ENCODE peak calls at places on chromosomes 1 and 21, in seven cellular contexts. J, V, R, W, Y, I and O are unnamed samples.

GRCh38 chr1:40936878-40937484 is 42.5 kb upstream of the CTPS1 start:
- DNase-seq in W (no peak), V (no peak), Y (no peak), R (no peak), I (no peak), J (no peak), O (no peak)

GRCh38 chr1:234971586-234972297 is 156.9 kb downstream of the TOMM20 start:
- DNase-seq in R (no peak), J (peak; percentile 46), I (no peak), Y (no peak), W (no peak), V (no peak), O (no peak)

GRCh38 chr1:119079881-119080280 is 60.6 kb downstream of the WARS2 start:
- DNase-seq in I (no peak), W (no peak), J (no peak), V (no peak), Y (no peak), R (no peak), O (no peak)

GRCh38 chr1:170634819-170635410 is 29.0 kb upstream of the PRRX1 start:
- DNase-seq in J (no peak), I (no peak), R (no peak), Y (no peak), V (no peak), W (no peak), O (no peak)

GRCh38 chr21:46322351-46323226 is 1.1 kb downstream of the C21orf58 start:
- DNase-seq in I (peak; percentile 7), J (peak; percentile 57), V (no peak), W (peak; percentile 22), Y (no peak), R (no peak), O (peak; percentile 42)

GRCh38 chr1:204254031-204254661 is 40.4 kb upstream of the GOLT1A start:
- DNase-seq in R (peak; percentile 94), Y (no peak), I (no peak), V (peak; percentile 35), W (no peak), J (peak; percentile 77), O (no peak)

GRCh38 chr1:201444792-201445191 is 23.3 kb upstream of the TNNI1 start:
- DNase-seq in Y (no peak), J (no peak), R (no peak), I (no peak), V (no peak), W (no peak), O (no peak)

GRCh38 chr1:2921970-2922686 is 99.1 kb upstream of the ACTRT2 start:
- DNase-seq in J (no peak), R (no peak), V (no peak), Y (peak; percentile 10), I (peak; percentile 67), W (no peak), O (no peak)

GRCh38 chr1:154608522-154609294 is 722 bp upstream of the ADAR start:
- DNase-seq in Y (peak; percentile 22), R (peak; percentile 87), I (peak; percentile 49), J (peak; percentile 76), W (peak; percentile 38), V (peak; percentile 33), O (peak; percentile 59)

GRCh38 chr1:23577056-23577985 is 18.0 kb upstream of the ID3 start:
- DNase-seq in R (no peak), W (no peak), Y (no peak), J (peak; percentile 66), V (no peak), I (peak; percentile 72), O (no peak)

GRCh38 chr1:185821612-185822385 is 87.6 kb downstream of the HMCN1 start:
- DNase-seq in V (no peak), I (no peak), R (no peak), J (no peak), W (no peak), Y (no peak), O (no peak)

GRCh38 chr21:38139380-38140168 is 117.2 kb upstream of the KCNJ15 start:
- DNase-seq in Y (peak; percentile 66), I (no peak), V (no peak), W (no peak), J (no peak), R (no peak), O (no peak)

GRCh38 chr1:169959696-169960095 is 66.0 kb upstream of the SCYL3 start:
- DNase-seq in Y (no peak), W (no peak), J (no peak), I (no peak), V (no peak), R (no peak), O (no peak)

GRCh38 chr1:94011709-94012590 is 102.7 kb upstream of the GCLM start:
- DNase-seq in W (peak; percentile 62), R (no peak), J (no peak), V (no peak), I (no peak), Y (no peak), O (no peak)
- TF ChIP-seq CTCF in W (no peak), R (no peak), J (no peak), V (no peak), I (no peak), Y (no peak), O (no peak)

DNA sequence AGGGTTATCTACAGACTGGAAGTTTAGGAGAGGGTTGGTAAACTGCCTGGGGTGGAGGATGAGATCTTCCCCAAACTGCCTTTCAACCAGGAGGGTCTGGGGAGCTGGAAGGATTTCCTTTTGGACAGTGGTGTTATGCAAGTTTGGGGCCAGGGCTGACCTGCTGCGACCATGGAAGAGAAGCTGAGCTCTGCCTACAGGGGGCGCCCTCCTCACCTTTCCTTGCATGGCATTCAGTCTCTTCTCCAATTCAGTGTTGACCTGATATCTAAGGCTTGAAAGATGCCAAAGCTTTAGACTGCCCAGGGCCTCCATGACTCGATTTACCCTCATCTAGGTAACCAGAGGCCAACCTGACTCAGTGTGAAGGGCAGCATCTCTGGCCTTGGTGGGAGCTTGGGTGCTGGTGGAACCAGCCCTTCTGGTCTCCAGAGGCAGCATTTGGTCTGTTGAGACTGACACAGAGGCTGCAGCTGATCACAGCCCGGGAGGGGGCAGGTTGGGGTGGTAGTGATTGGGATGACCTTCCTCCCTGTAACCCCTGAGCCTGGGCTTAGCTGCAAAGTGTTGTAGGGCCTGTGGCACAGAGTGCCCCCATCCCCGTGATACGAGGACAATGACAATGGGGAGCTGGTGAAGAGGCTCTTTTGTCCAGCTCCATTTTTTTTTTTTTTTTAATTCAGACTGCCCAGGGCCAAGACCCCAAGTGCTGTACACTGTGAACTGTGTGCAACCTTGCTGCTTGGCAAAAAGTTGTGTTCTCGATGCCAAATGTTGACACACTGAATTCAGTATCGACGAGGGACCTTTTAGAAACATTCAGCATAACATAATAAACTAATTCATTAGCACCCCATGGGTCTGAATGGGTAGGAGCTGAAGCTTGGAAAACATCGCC is 169.9 kb downstream of the GRIK3 start:
- DNase-seq in W (peak; percentile 62), J (no peak), Y (no peak), R (no peak), V (no peak), I (peak; percentile 38), O (no peak)
- TF ChIP-seq CTCF in W (peak; percentile 73), J (no peak), Y (no peak), R (no peak), V (no peak), I (peak; percentile 61), O (peak; percentile 34)

GRCh38 chr1:83857705-83858104 is 141.2 kb downstream of the TTLL7 start:
- DNase-seq in W (no peak), V (no peak), R (no peak), Y (no peak), I (no peak), J (no peak), O (no peak)
- TF ChIP-seq CTCF in W (no peak), V (no peak), R (no peak), Y (no peak), I (no peak), J (no peak), O (no peak)

GRCh38 chr1:210264521-210265380 is 32.2 kb downstream of the SERTAD4 start:
- DNase-seq in R (no peak), Y (peak; percentile 18), J (no peak), W (no peak), I (no peak), V (no peak), O (no peak)
- TF ChIP-seq CTCF in R (no peak), Y (no peak), J (no peak), W (no peak), I (no peak), V (no peak), O (no peak)

DNA sequence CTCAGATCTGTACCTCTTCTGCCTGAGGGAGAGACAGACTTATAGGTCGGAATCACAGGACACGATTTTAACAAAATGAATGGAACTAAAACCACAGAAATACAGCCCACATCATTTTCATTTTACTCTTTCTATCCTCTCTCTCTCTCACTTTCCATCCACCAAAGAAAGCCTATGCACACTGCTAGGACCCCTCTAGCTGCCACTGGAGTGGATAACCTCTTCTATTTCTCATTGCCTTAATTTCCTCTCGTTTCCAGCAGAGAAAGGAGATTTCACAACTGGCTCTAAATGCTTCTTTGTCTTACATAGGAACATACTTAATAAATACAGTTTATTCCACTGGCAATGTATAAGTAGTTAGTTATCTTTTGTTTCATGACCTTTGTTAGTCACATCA is 867.8 kb upstream of the ADGRL4 start:
- DNase-seq in R (no peak), W (no peak), I (no peak), Y (no peak), J (no peak), V (no peak), O (no peak)
- TF ChIP-seq CTCF in R (no peak), W (no peak), I (no peak), Y (no peak), J (no peak), V (no peak), O (no peak)